ENCODE peak calls at places on chromosome 11, in four cellular contexts. One of them, this sample, is unnamed.

GRCh38 chr11:117547911-117548310 is 220.3 kb downstream of the CEP164 start:
- DNase-seq in GDM1: no peak
- DNase-seq in NCI-H460: no peak
- DNase-seq in hepatic stellate cell: no peak
- DNase-seq in this sample: no peak

GRCh38 chr11:70862093-70862492 is 390.3 kb downstream of the SHANK2 start:
- DNase-seq in NCI-H460: no peak
- DNase-seq in GDM1: no peak
- DNase-seq in hepatic stellate cell: no peak
- DNase-seq in this sample: no peak

GRCh38 chr11:73072935-73073481 is 69.1 kb downstream of the FCHSD2 start:
- DNase-seq in hepatic stellate cell: no peak
- DNase-seq in NCI-H460: peak
- DNase-seq in GDM1: no peak
- DNase-seq in this sample: peak

GRCh38 chr11:41018224-41018623 is 441.2 kb downstream of the LRRC4C start:
- DNase-seq in NCI-H460: no peak
- DNase-seq in hepatic stellate cell: no peak
- DNase-seq in GDM1: no peak
- DNase-seq in this sample: no peak

GRCh38 chr11:99973993-99974392 is 713.1 kb upstream of the ARHGAP42 start:
- DNase-seq in GDM1: no peak
- DNase-seq in hepatic stellate cell: no peak
- DNase-seq in NCI-H460: no peak
- DNase-seq in this sample: no peak

GRCh38 chr11:23856654-23857053 is 640.2 kb upstream of the LUZP2 start:
- DNase-seq in hepatic stellate cell: no peak
- DNase-seq in GDM1: no peak
- DNase-seq in NCI-H460: peak
- DNase-seq in this sample: no peak

GRCh38 chr11:7079545-7080135 is 9.2 kb upstream of the RBMXL2 start:
- DNase-seq in hepatic stellate cell: no peak
- DNase-seq in GDM1: no peak
- DNase-seq in NCI-H460: no peak
- DNase-seq in this sample: no peak

GRCh38 chr11:17406818-17407149 is 18.3 kb upstream of the KCNJ11 start:
- DNase-seq in NCI-H460: no peak
- DNase-seq in GDM1: no peak
- DNase-seq in hepatic stellate cell: no peak
- DNase-seq in this sample: no peak

GRCh38 chr11:85934599-85935169 is 79.5 kb downstream of the CCDC83 start:
- DNase-seq in NCI-H460: no peak
- DNase-seq in hepatic stellate cell: no peak
- DNase-seq in GDM1: no peak
- DNase-seq in this sample: no peak

GRCh38 chr11:109123811-109124787 is 297.9 kb upstream of the C11orf87 start:
- DNase-seq in GDM1: no peak
- DNase-seq in NCI-H460: no peak
- DNase-seq in hepatic stellate cell: no peak
- DNase-seq in this sample: no peak

GRCh38 chr11:66457826-66458225 is 8.9 kb upstream of the PELI3 start:
- DNase-seq in hepatic stellate cell: no peak
- DNase-seq in GDM1: no peak
- DNase-seq in NCI-H460: no peak
- DNase-seq in this sample: no peak

GRCh38 chr11:8829556-8829955 is 81.4 kb upstream of the AKIP1 start:
- DNase-seq in NCI-H460: no peak
- DNase-seq in hepatic stellate cell: no peak
- DNase-seq in GDM1: no peak
- DNase-seq in this sample: no peak

GRCh38 chr11:112613051-112613972 is 347.9 kb upstream of the NCAM1 start:
- DNase-seq in GDM1: no peak
- DNase-seq in NCI-H460: no peak
- DNase-seq in hepatic stellate cell: peak
- DNase-seq in this sample: no peak

This sample was measured in GM13977.